ENCODE peak calls at places on chromosomes 4 and X, in four cellular contexts. U is T-cell, V is B cell, D is heart left ventricle. W is an unnamed sample.

GRCh38 chr4:122775987-122776836 is 43.7 kb downstream of the BBS12 start:
- DNase-seq in U (no peak), V (no peak), D (no peak), W (no peak)

GRCh38 chrX:24341795-24342194 is 18.6 kb upstream of the SUPT20HL1 start:
- DNase-seq in U (no peak), D (no peak), V (no peak), W (no peak)

GRCh38 chr4:123299212-123299651 is 97.4 kb upstream of the SPRY1 start:
- DNase-seq in U (no peak), D (no peak), V (no peak), W (no peak)

GRCh38 chr4:78644744-78645330 is 93.3 kb downstream of the ANXA3 start:
- DNase-seq in D (no peak), U (peak), V (peak), W (no peak)

GRCh38 chrX:6363193-6363592 is 134.5 kb upstream of the NLGN4X start:
- DNase-seq in D (no peak), V (no peak), U (no peak), W (no peak)

GRCh38 chr4:94349193-94349592 is 6.6 kb upstream of the HPGDS start:
- DNase-seq in U (no peak), V (no peak), D (no peak), W (no peak)

GRCh38 chr4:176927117-176927516 is 134.4 kb upstream of the VEGFC start:
- DNase-seq in D (no peak), U (no peak), V (no peak), W (no peak)

GRCh38 chr4:92387459-92388069 is 83.8 kb downstream of the GRID2 start:
- DNase-seq in V (no peak), U (no peak), D (no peak), W (no peak)

GRCh38 chr4:244471-244870 is 60.8 kb downstream of the ZNF732 start:
- DNase-seq in D (no peak), U (no peak), V (peak), W (no peak)

GRCh38 chr4:81504685-81505598 is 33.2 kb upstream of the RASGEF1B start:
- DNase-seq in U (peak), D (peak), V (peak), W (no peak)

GRCh38 chrX:18252644-18253359 is 32.1 kb upstream of the BEND2 start:
- DNase-seq in V (no peak), U (no peak), D (no peak), W (no peak)

GRCh38 chr4:122980860-122981259 is 58.5 kb upstream of the NUDT6 start:
- DNase-seq in U (no peak), V (no peak), D (no peak), W (no peak)

GRCh38 chrX:71178908-71179307 is 34.3 kb downstream of the NLGN3 start:
- DNase-seq in D (no peak), U (no peak), V (peak), W (no peak)

GRCh38 chr4:129246850-129247542 is 151.0 kb downstream of the C4orf33 start:
- DNase-seq in V (no peak), U (no peak), D (no peak), W (no peak)

GRCh38 chr4:93312299-93312698 is 516.3 kb upstream of the ATOH1 start:
- DNase-seq in U (no peak), V (no peak), D (no peak), W (no peak)

GRCh38 chrX:131675596-131676194 is 131.8 kb downstream of the OR13H1 start:
- DNase-seq in U (no peak), D (no peak), V (no peak), W (no peak)

GRCh38 chr4:169121920-169122319 is 111.9 kb upstream of the CBR4 start:
- DNase-seq in U (no peak), D (no peak), V (no peak), W (no peak)

GRCh38 chr4:26866203-26866602 is 5.6 kb downstream of the STIM2 start:
- DNase-seq in U (no peak), V (no peak), D (no peak), W (no peak)

GRCh38 chrX:80335062-80335830 is 85.0 kb upstream of the TENT5D start:
- DNase-seq in U (no peak), V (no peak), D (peak), W (peak)

GRCh38 chrX:74461384-74461783 is 40.1 kb downstream of the SLC16A2 start:
- DNase-seq in U (no peak), D (no peak), V (no peak), W (no peak)

GRCh38 chr4:112523764-112524505 is 8.0 kb upstream of the NEUROG2 start:
- DNase-seq in U (peak), D (peak), V (peak), W (no peak)

GRCh38 chr4:57425610-57426009 is 315.4 kb upstream of the IGFBP7 start:
- DNase-seq in V (no peak), D (no peak), U (no peak), W (no peak)

GRCh38 chr4:151358266-151358665 is 32.9 kb upstream of the SH3D19 start:
- DNase-seq in D (no peak), U (no peak), V (no peak), W (no peak)

GRCh38 chr4:104490770-104491395 is 3.8 kb downstream of the CXXC4 start:
- DNase-seq in U (no peak), D (peak), V (no peak), W (peak)

GRCh38 chr4:54187148-54187547 is 41.9 kb upstream of the PDGFRA start:
- DNase-seq in D (no peak), U (no peak), V (no peak), W (no peak)

GRCh38 chr4:825063-825968 is 613 bp downstream of the CPLX1 start:
- DNase-seq in V (no peak), U (no peak), D (peak), W (no peak)

GRCh38 chr4:189046642-189047041 is 894.0 kb upstream of the FRG1 start:
- DNase-seq in D (no peak), V (no peak), U (no peak), W (no peak)

GRCh38 chr4:153676984-153677383 is 7.1 kb upstream of the TLR2 start:
- DNase-seq in U (no peak), V (no peak), D (no peak), W (no peak)

GRCh38 chr4:159823743-159824142 is 720.9 kb downstream of the RAPGEF2 start:
- DNase-seq in D (no peak), V (no peak), U (no peak), W (no peak)

GRCh38 chr4:176413171-176413570 is 93.4 kb downstream of the SPCS3 start:
- DNase-seq in D (no peak), V (no peak), U (no peak), W (no peak)

GRCh38 chrX:151737494-151737893 is 2.9 kb downstream of the CNGA2 start:
- DNase-seq in V (no peak), U (no peak), D (no peak), W (no peak)

GRCh38 chr4:143986173-143986572 is 33.0 kb downstream of the GYPB start:
- DNase-seq in U (no peak), D (no peak), V (no peak), W (no peak)

GRCh38 chr4:76216521-76216920 is 2.9 kb upstream of the SCARB2 start:
- DNase-seq in U (no peak), V (no peak), D (no peak), W (no peak)

GRCh38 chr4:118904418-118904817 is 15.8 kb downstream of the SYNPO2 start:
- DNase-seq in U (no peak), D (no peak), V (no peak), W (no peak)

GRCh38 chr4:1200425-1201035 is 28.1 kb upstream of the SPON2 start:
- DNase-seq in U (no peak), V (no peak), D (peak), W (peak)

GRCh38 chrX:24153796-24154189 is 4.3 kb downstream of the ZFX start:
- DNase-seq in U (no peak), D (no peak), V (no peak), W (no peak)

GRCh38 chr4:60913646-60914045 is 286.5 kb upstream of the ADGRL3 start:
- DNase-seq in U (no peak), V (no peak), D (no peak), W (no peak)

GRCh38 chrX:18896680-18897544 is 87.0 kb downstream of the PHKA2 start:
- DNase-seq in U (no peak), V (no peak), D (no peak), W (no peak)

GRCh38 chr4:145887241-145887964 is 51.2 kb downstream of the ZNF827 start:
- DNase-seq in V (no peak), D (no peak), U (no peak), W (no peak)

W was measured in breast epithelium.